ENCODE peak calls at places on chromosomes 7 and 10, in seven cellular contexts. C is H4; I is effector CD4-positive, alpha-beta T cell; E is progenitor cell of endocrine pancreas; N is germinal center; G is small intestine; Z is H1. X is an unnamed sample.

GRCh38 chr10:71471957-71472365 is 75.2 kb downstream of the CDH23 start:
- DNase-seq in E (no peak), Z (no peak), I (no peak), G (no peak), C (no peak), N (no peak), X (no peak)

GRCh38 chr10:33484787-33485186 is 150.3 kb upstream of the NRP1 start:
- DNase-seq in G (no peak), E (no peak), C (peak; percentile 41), Z (no peak), N (no peak), I (no peak), X (no peak)

GRCh38 chr10:44985175-44985681 is 6.6 kb upstream of the DEPP1 start:
- DNase-seq in Z (no peak), I (no peak), N (no peak), G (no peak), C (peak; percentile 68), E (no peak), X (no peak)

GRCh38 chr7:121305109-121305508 is 23.7 kb upstream of the WNT16 start:
- DNase-seq in C (no peak), I (no peak), Z (no peak), N (no peak), E (no peak), G (no peak), X (no peak)

GRCh38 chr7:149459201-149459539 is 1.7 kb downstream of the ZNF777 start:
- DNase-seq in Z (no peak), C (no peak), I (no peak), N (no peak), E (no peak), G (no peak), X (no peak)

GRCh38 chr10:60661627-60662026 is 116.7 kb upstream of the CDK1 start:
- DNase-seq in Z (peak; percentile 51), C (peak; percentile 50), N (no peak), G (no peak), E (no peak), I (no peak), X (no peak)

GRCh38 chr7:27476493-27476892 is 186.2 kb downstream of the HIBADH start:
- DNase-seq in N (no peak), Z (no peak), E (no peak), I (no peak), C (no peak), G (no peak), X (no peak)

GRCh38 chr7:141664450-141664849 is 37.5 kb downstream of the DENND11 start:
- DNase-seq in C (no peak), E (no peak), N (no peak), G (peak; percentile 90), Z (no peak), I (no peak), X (no peak)

GRCh38 chr10:92124524-92125168 is 166.2 kb downstream of the CPEB3 start:
- DNase-seq in G (no peak), Z (no peak), C (peak; percentile 31), E (no peak), I (no peak), N (no peak), X (no peak)

GRCh38 chr7:29322023-29322712 is 127.6 kb downstream of the CHN2 start:
- DNase-seq in G (no peak), E (no peak), N (no peak), C (no peak), I (no peak), Z (no peak), X (no peak)

GRCh38 chr10:44968101-44968886 is 8.7 kb downstream of the RASSF4 start:
- DNase-seq in E (no peak), C (no peak), G (no peak), Z (no peak), I (no peak), N (peak; percentile 58), X (no peak)